ENCODE peak calls at places on chromosome X, in five cellular contexts. One of them, this sample, is unnamed.

GRCh38 chrX:150805736-150806135 is 92.7 kb downstream of the CD99L2 start:
- DNase-seq in K562: no peak
- DNase-seq in SK-N-SH: no peak
- DNase-seq in GM12878: no peak
- DNase-seq in HepG2: no peak
- DNase-seq in this sample: no peak

GRCh38 chrX:149950681-149951080 is 12.4 kb upstream of the EOLA2 start:
- DNase-seq in GM12878: no peak
- DNase-seq in K562: peak; percentile 33
- DNase-seq in HepG2: peak; percentile 16
- DNase-seq in SK-N-SH: peak; percentile 18
- DNase-seq in this sample: peak; percentile 51

GRCh38 chrX:41561045-41561444 is 113.9 kb downstream of the NYX start:
- DNase-seq in K562: peak; percentile 19
- DNase-seq in GM12878: peak; percentile 17
- DNase-seq in HepG2: no peak
- DNase-seq in SK-N-SH: no peak
- DNase-seq in this sample: no peak

GRCh38 chrX:144681501-144681900 is 565.8 kb upstream of the SPANXN1 start:
- DNase-seq in SK-N-SH: no peak
- DNase-seq in HepG2: no peak
- DNase-seq in GM12878: no peak
- DNase-seq in K562: no peak
- DNase-seq in this sample: no peak

GRCh38 chrX:82335772-82336171 is 1133.9 kb downstream of the SH3BGRL start:
- DNase-seq in GM12878: no peak
- DNase-seq in K562: no peak
- DNase-seq in SK-N-SH: no peak
- DNase-seq in HepG2: no peak
- DNase-seq in this sample: no peak

GRCh38 chrX:34848281-34848680 is 94.3 kb upstream of the FAM47B start:
- DNase-seq in SK-N-SH: no peak
- DNase-seq in HepG2: no peak
- DNase-seq in K562: no peak
- DNase-seq in GM12878: no peak
- DNase-seq in this sample: no peak

GRCh38 chrX:40573763-40574162 is 7.0 kb upstream of the ATP6AP2 start:
- DNase-seq in K562: no peak
- DNase-seq in HepG2: peak; percentile 18
- DNase-seq in GM12878: no peak
- DNase-seq in SK-N-SH: no peak
- DNase-seq in this sample: no peak

GRCh38 chrX:138945219-138945618 is 233.7 kb upstream of the FGF13 start:
- DNase-seq in SK-N-SH: no peak
- DNase-seq in K562: peak; percentile 9
- DNase-seq in GM12878: no peak
- DNase-seq in HepG2: no peak
- DNase-seq in this sample: no peak

GRCh38 chrX:109709129-109709631 is 23.9 kb downstream of the ACSL4 start:
- DNase-seq in GM12878: peak; percentile 60
- DNase-seq in HepG2: peak; percentile 82
- DNase-seq in K562: no peak
- DNase-seq in SK-N-SH: no peak
- DNase-seq in this sample: no peak

GRCh38 chrX:48905090-48905790 is 6.2 kb downstream of the SLC35A2 start:
- DNase-seq in K562: no peak
- DNase-seq in SK-N-SH: no peak
- DNase-seq in GM12878: no peak
- DNase-seq in HepG2: no peak
- DNase-seq in this sample: no peak

GRCh38 chrX:8820910-8821527 is 19.8 kb upstream of the FAM9A start:
- DNase-seq in HepG2: no peak
- DNase-seq in K562: no peak
- DNase-seq in SK-N-SH: no peak
- DNase-seq in GM12878: no peak
- DNase-seq in this sample: no peak

GRCh38 chrX:125205918-125206665 is 113.6 kb upstream of the TEX13C start:
- DNase-seq in HepG2: no peak
- DNase-seq in K562: no peak
- DNase-seq in SK-N-SH: peak; percentile 5
- DNase-seq in GM12878: no peak
- DNase-seq in this sample: no peak

GRCh38 chrX:19852014-19853005 is 35.1 kb downstream of the SH3KBP1 start:
- DNase-seq in GM12878: no peak
- DNase-seq in HepG2: peak; percentile 72
- DNase-seq in SK-N-SH: no peak
- DNase-seq in K562: no peak
- DNase-seq in this sample: no peak

GRCh38 chrX:110082156-110082555 is 79.2 kb downstream of the TMEM164 start:
- DNase-seq in GM12878: no peak
- DNase-seq in K562: no peak
- DNase-seq in SK-N-SH: no peak
- DNase-seq in HepG2: no peak
- DNase-seq in this sample: no peak

GRCh38 chrX:18377802-18378201 is 23.3 kb upstream of the SCML2 start:
- DNase-seq in GM12878: no peak
- DNase-seq in SK-N-SH: peak; percentile 46
- DNase-seq in K562: peak; percentile 22
- DNase-seq in HepG2: peak; percentile 11
- DNase-seq in this sample: peak; percentile 62

GRCh38 chrX:38262715-38263620 is 42.3 kb upstream of the SRPX start:
- DNase-seq in K562: no peak
- DNase-seq in GM12878: no peak
- DNase-seq in SK-N-SH: no peak
- DNase-seq in HepG2: no peak
- DNase-seq in this sample: no peak
- TF ChIP-seq FOXM1 in K562: no peak
- TF ChIP-seq FOXM1 in GM12878: no peak
- TF ChIP-seq FOXM1 in SK-N-SH: no peak
- TF ChIP-seq FOXM1 in HepG2: no peak
- TF ChIP-seq FOXM1 in this sample: no peak

DNA sequence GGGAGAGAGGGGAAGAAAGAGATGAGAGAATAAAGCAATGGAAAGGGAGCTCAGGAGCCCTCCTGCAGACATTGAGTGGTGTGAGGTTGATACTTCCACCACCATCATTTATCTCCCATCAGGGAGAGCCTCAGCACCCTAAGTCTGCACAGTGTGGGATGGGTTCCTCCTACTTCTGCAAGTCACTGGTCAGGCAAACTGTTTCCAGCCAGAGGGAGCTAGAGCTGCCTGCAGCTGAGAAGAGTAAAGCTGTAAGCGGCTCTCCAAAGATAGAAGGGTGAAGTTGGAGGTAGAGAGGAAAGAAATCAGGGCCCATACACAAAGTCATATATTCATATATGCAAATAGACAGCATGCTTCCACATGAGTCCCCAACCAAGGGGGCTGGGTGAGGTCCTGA is 21.8 kb upstream of the ZNF81 start:
- DNase-seq in SK-N-SH: no peak
- DNase-seq in HepG2: no peak
- DNase-seq in K562: peak; percentile 35
- DNase-seq in GM12878: no peak
- DNase-seq in this sample: no peak
- TF ChIP-seq FOXM1 in SK-N-SH: no peak
- TF ChIP-seq FOXM1 in HepG2: no peak
- TF ChIP-seq FOXM1 in K562: no peak
- TF ChIP-seq FOXM1 in GM12878: no peak
- TF ChIP-seq FOXM1 in this sample: no peak

GRCh38 chrX:13254076-13254785 is 65.6 kb downstream of the ATXN3L start:
- DNase-seq in SK-N-SH: no peak
- DNase-seq in K562: peak; percentile 79
- DNase-seq in GM12878: peak; percentile 56
- DNase-seq in HepG2: peak; percentile 8
- DNase-seq in this sample: no peak
- TF ChIP-seq FOXM1 in SK-N-SH: no peak
- TF ChIP-seq FOXM1 in K562: no peak
- TF ChIP-seq FOXM1 in GM12878: no peak
- TF ChIP-seq FOXM1 in HepG2: no peak
- TF ChIP-seq FOXM1 in this sample: no peak

GRCh38 chrX:155211208-155211607 is 5.1 kb upstream of the VBP1 start:
- DNase-seq in K562: no peak
- DNase-seq in GM12878: no peak
- DNase-seq in HepG2: no peak
- DNase-seq in SK-N-SH: no peak
- DNase-seq in this sample: no peak
- TF ChIP-seq FOXM1 in K562: no peak
- TF ChIP-seq FOXM1 in GM12878: no peak
- TF ChIP-seq FOXM1 in HepG2: no peak
- TF ChIP-seq FOXM1 in SK-N-SH: no peak
- TF ChIP-seq FOXM1 in this sample: no peak

GRCh38 chrX:153766098-153766817 is 2.2 kb downstream of the PLXNB3 start:
- DNase-seq in K562: peak; percentile 86
- DNase-seq in SK-N-SH: peak; percentile 74
- DNase-seq in HepG2: peak; percentile 48
- DNase-seq in GM12878: no peak
- DNase-seq in this sample: no peak
- TF ChIP-seq FOXM1 in K562: no peak
- TF ChIP-seq FOXM1 in SK-N-SH: no peak
- TF ChIP-seq FOXM1 in HepG2: no peak
- TF ChIP-seq FOXM1 in GM12878: no peak
- TF ChIP-seq FOXM1 in this sample: no peak

DNA sequence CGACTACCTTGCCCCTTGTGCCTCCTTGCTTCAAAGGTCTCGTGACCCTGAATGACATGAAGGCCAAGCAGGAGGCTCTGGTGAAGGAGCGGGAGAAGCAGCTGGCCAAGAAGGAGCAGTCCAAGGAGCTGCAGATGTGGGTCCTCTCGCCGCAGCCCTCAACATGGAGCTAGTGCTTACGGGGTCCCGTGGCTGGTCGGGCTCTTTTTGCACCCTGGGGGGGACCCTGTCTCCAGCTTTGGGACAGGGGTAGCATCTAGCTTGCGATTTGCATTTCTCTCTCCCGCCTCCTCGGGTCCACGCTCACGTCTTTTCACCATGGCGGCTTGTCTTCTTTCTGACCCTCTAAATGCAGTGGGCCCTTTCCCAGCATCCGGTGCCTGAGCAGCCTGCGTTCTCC is 1.8 kb downstream of the FAM50A start:
- DNase-seq in K562: no peak
- DNase-seq in GM12878: no peak
- DNase-seq in SK-N-SH: no peak
- DNase-seq in HepG2: no peak
- DNase-seq in this sample: no peak
- TF ChIP-seq FOXM1 in K562: no peak
- TF ChIP-seq FOXM1 in GM12878: no peak
- TF ChIP-seq FOXM1 in SK-N-SH: no peak
- TF ChIP-seq FOXM1 in HepG2: no peak
- TF ChIP-seq FOXM1 in this sample: no peak

This sample was measured in HEK293T.